ENCODE peak calls at places on chromosomes 7 and 10, in ten cellular contexts. P, Z, M, A, E, N, D, L, J and X are unnamed samples.

GRCh38 chr10:21475393-21475792 is 50.1 kb downstream of the SKIDA1 start:
- DNase-seq in M (no peak), L (no peak), Z (peak), N (no peak), D (no peak), P (no peak), J (no peak), E (no peak), A (no peak), X (no peak)

GRCh38 chr7:1900847-1901246 is 230.8 kb downstream of the ELFN1 start:
- DNase-seq in N (no peak), M (no peak), E (no peak), A (no peak), P (no peak), Z (no peak), L (no peak), J (no peak), D (peak), X (no peak)

GRCh38 chr10:2908851-2909630 is 158.3 kb upstream of the PFKP start:
- DNase-seq in Z (no peak), P (no peak), A (no peak), N (no peak), J (no peak), M (no peak), L (peak), E (no peak), D (no peak), X (no peak)

GRCh38 chr10:72353028-72353962 is 1.4 kb downstream of the DNAJB12 start:
- DNase-seq in D (no peak), A (no peak), N (peak), E (no peak), Z (no peak), L (no peak), P (no peak), M (no peak), J (no peak), X (no peak)

GRCh38 chr7:104156842-104157277 is 51.0 kb downstream of the ORC5 start:
- DNase-seq in J (peak), E (no peak), M (no peak), Z (no peak), A (no peak), N (no peak), D (no peak), L (no peak), P (no peak), X (no peak)

GRCh38 chr7:108000875-108001758 is 1.8 kb downstream of the LAMB1 start:
- DNase-seq in M (no peak), J (no peak), D (peak), P (peak), N (no peak), L (no peak), A (peak), E (peak), Z (peak), X (no peak)

GRCh38 chr7:128163473-128163872 is 77.6 kb upstream of the LEP start:
- DNase-seq in M (no peak), E (no peak), J (no peak), N (no peak), P (no peak), L (no peak), A (no peak), D (no peak), Z (no peak), X (no peak)

GRCh38 chr10:22372922-22373321 is 27.6 kb downstream of the SPAG6 start:
- DNase-seq in E (no peak), Z (no peak), D (no peak), P (no peak), J (no peak), A (no peak), M (no peak), N (no peak), L (no peak), X (no peak)

GRCh38 chr10:31121074-31121685 is 89.5 kb upstream of the ZNF438 start:
- DNase-seq in M (no peak), N (no peak), L (no peak), D (no peak), Z (no peak), E (no peak), J (no peak), A (no peak), P (no peak), X (no peak)

GRCh38 chr7:37028909-37029440 is 304.7 kb upstream of the AOAH start:
- DNase-seq in J (no peak), N (no peak), L (no peak), D (no peak), A (no peak), Z (no peak), M (no peak), P (no peak), E (no peak), X (no peak)

GRCh38 chr7:67387851-67388250 is 391.2 kb downstream of the TYW1 start:
- DNase-seq in Z (no peak), M (no peak), J (no peak), L (no peak), D (no peak), N (no peak), P (no peak), A (no peak), E (no peak), X (no peak)

GRCh38 chr10:112852308-112852707 is 97.7 kb upstream of the TCF7L2 start:
- DNase-seq in D (peak), P (no peak), J (no peak), M (no peak), E (no peak), N (no peak), Z (peak), A (no peak), L (no peak), X (peak)

GRCh38 chr7:71017602-71018001 is 114.3 kb upstream of the GALNT17 start:
- DNase-seq in E (no peak), M (no peak), Z (no peak), J (no peak), D (no peak), A (no peak), L (no peak), P (no peak), N (no peak), X (no peak)

GRCh38 chr10:14192746-14193145 is 138.0 kb downstream of the FRMD4A start:
- DNase-seq in A (no peak), J (no peak), D (no peak), E (no peak), N (no peak), Z (no peak), L (no peak), M (no peak), P (no peak), X (no peak)

GRCh38 chr7:11539853-11540252 is 292.1 kb downstream of the THSD7A start:
- DNase-seq in M (no peak), D (no peak), L (no peak), N (no peak), E (no peak), A (no peak), Z (no peak), J (peak), P (no peak), X (no peak)

GRCh38 chr10:3887404-3887803 is 102.4 kb upstream of the KLF6 start:
- DNase-seq in Z (no peak), M (no peak), A (no peak), D (no peak), J (no peak), P (no peak), E (peak), L (no peak), N (no peak), X (peak)

GRCh38 chr7:124671976-124672375 is 93.6 kb downstream of the GPR37 start:
- DNase-seq in Z (no peak), E (no peak), D (no peak), N (no peak), L (no peak), M (no peak), A (no peak), P (no peak), J (no peak), X (no peak)

GRCh38 chr7:16046045-16046444 is 359.6 kb upstream of the MEOX2 start:
- DNase-seq in N (no peak), A (no peak), M (no peak), P (no peak), Z (no peak), D (no peak), J (no peak), E (no peak), L (no peak), X (no peak)

GRCh38 chr10:35306852-35307251 is 29.5 kb upstream of the CCNY start:
- DNase-seq in P (no peak), D (no peak), J (no peak), M (no peak), A (peak), L (no peak), N (no peak), E (no peak), Z (no peak), X (peak)

GRCh38 chr7:9250876-9251275 is 817.5 kb downstream of the NXPH1 start:
- DNase-seq in A (no peak), E (no peak), D (no peak), Z (no peak), P (no peak), M (no peak), J (no peak), N (no peak), L (no peak), X (no peak)

GRCh38 chr10:75910032-75910431 is 478.6 kb downstream of the LRMDA start:
- DNase-seq in D (no peak), Z (no peak), E (no peak), P (no peak), M (no peak), A (no peak), N (no peak), J (no peak), L (no peak), X (no peak)

GRCh38 chr10:82564353-82565218 is 689.6 kb downstream of the NRG3 start:
- DNase-seq in A (no peak), E (no peak), P (no peak), Z (no peak), M (no peak), N (no peak), L (no peak), J (no peak), D (no peak), X (no peak)

GRCh38 chr10:101775273-101776131 is at the start of gene FGF8:
- DNase-seq in L (no peak), E (peak), N (no peak), D (no peak), Z (no peak), P (no peak), M (no peak), J (no peak), A (peak), X (no peak)

GRCh38 chr10:114874827-114875541 is 53.4 kb downstream of the FHIP2A start:
- DNase-seq in E (no peak), L (peak), Z (no peak), P (peak), J (no peak), N (no peak), M (no peak), A (no peak), D (no peak), X (no peak)

GRCh38 chr10:65231148-65231547 is 1694.7 kb upstream of the LRRTM3 start:
- DNase-seq in N (no peak), L (no peak), M (no peak), D (no peak), J (no peak), E (no peak), Z (no peak), A (no peak), P (no peak), X (no peak)

GRCh38 chr10:11629731-11630130 is 18.3 kb upstream of the USP6NL start:
- DNase-seq in J (no peak), L (no peak), N (no peak), M (no peak), P (no peak), E (no peak), A (no peak), D (no peak), Z (no peak), X (no peak)

GRCh38 chr7:291302-292092 is 1.5 kb downstream of the FOXL3 start:
- DNase-seq in L (no peak), J (no peak), N (no peak), M (peak), D (no peak), E (no peak), Z (peak), P (no peak), A (peak), X (no peak)

GRCh38 chr10:112763916-112764520 is 186.0 kb upstream of the TCF7L2 start:
- DNase-seq in P (no peak), E (no peak), J (no peak), D (no peak), A (no peak), Z (no peak), N (no peak), L (no peak), M (no peak), X (no peak)

GRCh38 chr7:50314778-50315177 is 10.3 kb downstream of the IKZF1 start:
- DNase-seq in A (no peak), P (no peak), Z (no peak), E (no peak), N (no peak), L (peak), M (no peak), D (no peak), J (no peak), X (no peak)

GRCh38 chr10:75606203-75606779 is 174.9 kb downstream of the LRMDA start:
- DNase-seq in M (no peak), N (no peak), J (no peak), P (no peak), L (no peak), A (no peak), Z (no peak), E (no peak), D (no peak), X (no peak)

GRCh38 chr10:96665306-96665705 is 55.0 kb downstream of the PIK3AP1 start:
- DNase-seq in L (no peak), E (no peak), Z (no peak), N (no peak), P (no peak), M (no peak), J (no peak), A (no peak), D (no peak), X (no peak)

GRCh38 chr10:110260746-110261477 is 43.8 kb downstream of the SMNDC1 start:
- DNase-seq in Z (no peak), E (no peak), A (no peak), N (no peak), L (no peak), J (no peak), D (no peak), M (no peak), P (no peak), X (no peak)

GRCh38 chr10:95264227-95265051 is 26.4 kb downstream of the PDLIM1 start:
- DNase-seq in A (no peak), E (no peak), D (no peak), P (no peak), M (no peak), Z (no peak), J (no peak), N (no peak), L (no peak), X (no peak)

GRCh38 chr7:149455175-149455950 is 5.5 kb downstream of the ZNF777 start:
- DNase-seq in Z (no peak), E (no peak), D (no peak), N (no peak), J (no peak), A (no peak), P (no peak), L (no peak), M (no peak), X (no peak)

GRCh38 chr7:16921644-16922257 is 40.0 kb upstream of the AGR3 start:
- DNase-seq in A (no peak), N (no peak), L (no peak), M (no peak), J (no peak), D (no peak), P (no peak), Z (no peak), E (no peak), X (peak)

GRCh38 chr10:118668228-118668952 is 72.9 kb upstream of the PRLHR start:
- DNase-seq in P (no peak), M (no peak), L (no peak), E (peak), N (no peak), J (no peak), D (no peak), Z (no peak), A (no peak), X (no peak)

GRCh38 chr10:92755725-92756124 is 66.0 kb downstream of the HHEX start:
- DNase-seq in J (no peak), E (no peak), D (no peak), P (no peak), A (no peak), M (no peak), L (no peak), Z (no peak), N (no peak), X (no peak)
- H3K27ac ChIP-seq in J (peak), E (peak), D (peak), P (peak), A (no peak), M (no peak), L (no peak), Z (peak), N (peak), X (no peak)

GRCh38 chr7:115145512-115145911 is 223.6 kb downstream of the MDFIC start:
- DNase-seq in J (no peak), M (no peak), Z (no peak), L (no peak), E (no peak), N (no peak), P (no peak), A (no peak), D (no peak), X (no peak)

DNA sequence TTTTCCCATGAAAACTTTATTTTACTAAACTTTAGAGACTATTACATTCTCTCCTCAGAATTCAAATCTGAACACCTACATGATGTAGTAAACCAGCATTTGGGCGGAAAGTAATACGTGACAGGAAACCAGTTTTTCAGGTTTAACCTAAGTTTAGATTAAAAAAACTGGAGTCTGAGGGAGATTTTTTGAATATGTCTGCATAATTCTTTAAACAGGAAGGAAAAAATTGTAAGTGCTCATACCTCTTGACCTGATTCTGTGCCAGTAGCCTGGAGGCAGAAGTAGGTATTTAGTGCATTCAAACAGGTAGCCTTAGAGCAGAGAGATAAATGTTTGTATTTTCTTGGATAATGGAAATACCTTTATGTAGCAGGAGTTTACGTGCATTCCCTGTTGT is 224.3 kb downstream of the MDFIC start:
- DNase-seq in P (no peak), L (no peak), A (no peak), J (no peak), E (no peak), M (no peak), Z (no peak), D (no peak), N (no peak), X (peak)
- H3K4me3 ChIP-seq in P (no peak), L (no peak), A (no peak), J (no peak), E (no peak), M (no peak), Z (no peak), D (no peak), N (no peak), X (no peak)

GRCh38 chr7:155206286-155207020 is 91.2 kb upstream of the INSIG1 start:
- DNase-seq in J (peak), M (peak), Z (peak), L (peak), D (peak), P (peak), N (peak), E (peak), A (peak), X (no peak)
- H3K27ac ChIP-seq in J (peak), M (no peak), Z (no peak), L (peak), D (peak), P (peak), N (peak), E (peak), A (peak), X (peak)

DNA sequence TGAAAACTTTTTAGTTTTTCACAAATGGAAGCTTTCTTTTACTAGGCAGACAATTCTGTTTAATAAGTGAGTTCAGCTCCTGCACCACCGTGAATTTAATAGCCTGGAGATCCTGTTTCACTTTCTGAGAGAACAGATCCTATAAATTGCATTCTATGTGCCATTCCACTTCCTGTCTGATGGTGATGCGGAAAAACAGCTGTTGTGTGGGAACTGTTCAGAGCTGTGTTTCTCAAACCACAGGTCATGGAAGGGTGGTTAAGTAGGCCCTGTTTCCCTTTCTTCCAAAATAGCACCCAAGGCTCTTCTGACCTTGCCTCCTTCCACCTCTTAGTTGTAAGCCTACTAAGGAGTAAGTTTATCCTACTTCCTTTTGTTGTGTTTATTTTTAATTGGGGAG is 97.2 kb upstream of the DKK1 start:
- DNase-seq in M (no peak), N (no peak), L (no peak), A (no peak), P (no peak), Z (no peak), E (no peak), D (no peak), J (peak), X (no peak)
- H3K4me3 ChIP-seq in M (no peak), N (no peak), L (no peak), A (no peak), P (no peak), Z (no peak), E (no peak), D (no peak), J (peak), X (no peak)

GRCh38 chr10:63700209-63700934 is 179.2 kb downstream of the REEP3 start:
- DNase-seq in A (no peak), L (no peak), P (peak), N (no peak), Z (peak), J (no peak), M (no peak), D (no peak), E (no peak), X (peak)
- H3K27ac ChIP-seq in A (peak), L (no peak), P (peak), N (no peak), Z (peak), J (no peak), M (no peak), D (peak), E (peak), X (peak)

DNA sequence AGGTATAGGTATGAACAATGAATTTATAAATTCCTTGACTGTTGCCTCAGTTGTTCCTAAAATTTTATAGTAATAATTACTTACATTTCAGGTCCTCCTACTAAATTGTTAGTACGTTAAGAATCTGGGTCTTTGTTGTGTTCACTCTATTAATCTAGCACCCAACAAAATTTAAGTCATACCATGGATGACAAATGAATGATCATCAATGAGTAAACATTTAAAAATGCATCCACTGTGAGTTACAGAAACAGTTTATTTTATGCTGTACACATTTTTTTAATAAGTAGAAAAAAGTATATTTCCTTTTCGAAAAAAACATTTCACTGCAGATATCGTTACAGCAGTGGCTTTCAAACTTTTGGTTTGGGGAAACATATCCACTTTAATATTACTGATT is 265.2 kb downstream of the PCLO start:
- DNase-seq in N (no peak), D (no peak), A (no peak), M (no peak), P (no peak), L (no peak), J (no peak), Z (no peak), E (no peak), X (no peak)
- H3K4me3 ChIP-seq in N (no peak), D (no peak), A (no peak), M (no peak), P (no peak), L (no peak), J (no peak), Z (no peak), E (no peak), X (no peak)

GRCh38 chr10:79923145-79923544 is 25.8 kb downstream of the SFTPD start:
- DNase-seq in A (no peak), J (no peak), M (no peak), Z (no peak), N (no peak), D (no peak), L (no peak), P (no peak), E (no peak), X (no peak)

GRCh38 chr10:79926037-79926436 is 22.9 kb downstream of the SFTPD start:
- DNase-seq in D (no peak), N (peak), Z (no peak), P (no peak), E (no peak), A (no peak), J (no peak), L (no peak), M (no peak), X (no peak)

GRCh38 chr10:79923669-79924068 is 25.2 kb downstream of the SFTPD start:
- DNase-seq in A (no peak), M (no peak), D (no peak), N (peak), P (no peak), J (no peak), L (no peak), E (no peak), Z (no peak), X (no peak)

GRCh38 chr10:79927111-79927828 is 21.6 kb downstream of the SFTPD start:
- DNase-seq in Z (no peak), N (peak), J (no peak), P (no peak), D (peak), L (no peak), M (no peak), E (no peak), A (peak), X (peak)

GRCh38 chr10:79925614-79926013 is 23.3 kb downstream of the SFTPD start:
- DNase-seq in Z (no peak), J (no peak), D (no peak), L (no peak), A (no peak), N (no peak), M (no peak), P (no peak), E (no peak), X (no peak)
- H3K27ac ChIP-seq in Z (no peak), J (no peak), D (no peak), L (no peak), A (no peak), N (no peak), M (no peak), P (no peak), E (no peak), X (no peak)

GRCh38 chr7:94265456-94265855 is 129.2 kb upstream of the COL1A2 start:
- DNase-seq in L (no peak), D (no peak), P (no peak), E (no peak), J (no peak), M (no peak), N (no peak), Z (no peak), A (no peak), X (no peak)
- H3K4me3 ChIP-seq in L (no peak), D (no peak), P (no peak), E (no peak), J (no peak), M (no peak), N (no peak), Z (no peak), A (no peak), X (no peak)